ENCODE peak calls at places on chromosomes 2 and 18, in six cellular contexts. J is heart left ventricle; Y is stimulated activated CD4-positive, alpha-beta T cell treated with anti-CD3 and anti-CD28 coated beads, TNF-alpha, amount 100 ng/mL, for 1 hour; M is iris pigment epithelial cell; X is NCI-H446; V is activated effector memory CD4-positive, alpha-beta T cell treated with Interleukin-2 at 50 U/mL for 16 hours. H is an unnamed sample.

GRCh38 chr2:17589406-17590035 is 49.0 kb downstream of the VSNL1 start:
- DNase-seq in X (no peak), M (no peak), V (no peak), Y (no peak), J (no peak), H (no peak)

GRCh38 chr2:188047760-188048159 is 243.9 kb upstream of the GULP1 start:
- DNase-seq in X (no peak), Y (no peak), J (no peak), V (no peak), M (no peak), H (no peak)

GRCh38 chr18:76557026-76557575 is 62.1 kb upstream of the ZNF516 start:
- DNase-seq in V (no peak), M (peak), J (peak), X (no peak), Y (no peak), H (no peak)

GRCh38 chr18:9017170-9017899 is 85.2 kb upstream of the NDUFV2 start:
- DNase-seq in Y (peak), X (no peak), J (peak), M (peak), V (peak), H (peak)

GRCh38 chr2:194819367-194819766 is 837.7 kb upstream of the SLC39A10 start:
- DNase-seq in Y (no peak), J (no peak), V (no peak), M (no peak), X (peak), H (no peak)

GRCh38 chr18:45998244-45998643 is 31.1 kb upstream of the EPG5 start:
- DNase-seq in J (no peak), Y (no peak), M (no peak), X (no peak), V (peak), H (no peak)

GRCh38 chr18:48555465-48555995 is 16.7 kb downstream of the CTIF start:
- DNase-seq in J (no peak), M (no peak), V (no peak), X (no peak), Y (no peak), H (no peak)

GRCh38 chr18:12516049-12516677 is 108.4 kb downstream of the PRELID3A start:
- DNase-seq in V (no peak), M (peak), J (no peak), Y (no peak), X (peak), H (no peak)

GRCh38 chr2:159614534-159615186 is 1.7 kb downstream of the BAZ2B start:
- DNase-seq in M (no peak), X (no peak), Y (no peak), V (no peak), J (no peak), H (no peak)

GRCh38 chr18:41371718-41372117 is 583.3 kb upstream of the PIK3C3 start:
- DNase-seq in M (peak), V (no peak), Y (no peak), J (no peak), X (no peak), H (no peak)

GRCh38 chr2:177348735-177349693 is 43.6 kb upstream of the AGPS start:
- DNase-seq in M (no peak), J (no peak), V (no peak), Y (no peak), X (no peak), H (no peak)

GRCh38 chr18:67665266-67665665 is 148.7 kb upstream of the DSEL start:
- DNase-seq in M (peak), J (no peak), V (no peak), Y (no peak), X (no peak), H (peak)

GRCh38 chr2:169761970-169762292 is 28.3 kb downstream of the KLHL23 start:
- DNase-seq in J (no peak), M (no peak), X (no peak), Y (no peak), V (no peak), H (no peak)

H was measured in astrocyte of the spinal cord.